ENCODE peak calls at places on chromosome 4, in four cellular contexts. F is hypothalamus, V is GM23248, C is foreskin melanocyte. Q is an unnamed sample.

GRCh38 chr4:141075553-141075952 is 57.7 kb downstream of the RNF150 start:
- DNase-seq in V (no peak), F (no peak), C (no peak), Q (no peak)

GRCh38 chr4:174210354-174210753 is 73.1 kb downstream of the FBXO8 start:
- DNase-seq in C (no peak), V (no peak), F (no peak), Q (no peak)

GRCh38 chr4:19735012-19735411 is 516.7 kb upstream of the SLIT2 start:
- DNase-seq in F (no peak), V (peak), C (no peak), Q (no peak)

GRCh38 chr4:101355767-101356702 is 8.7 kb upstream of the PPP3CA start:
- DNase-seq in F (no peak), V (peak), C (peak), Q (peak)

GRCh38 chr4:33649015-33649414 is 2595.3 kb downstream of the ARAP2 start:
- DNase-seq in F (no peak), C (no peak), V (peak), Q (peak)

GRCh38 chr4:77538574-77539157 is 67.0 kb upstream of the CXCL13 start:
- DNase-seq in C (peak), V (no peak), F (no peak), Q (peak)

GRCh38 chr4:31647776-31648175 is 927.6 kb downstream of the PCDH7 start:
- DNase-seq in V (no peak), C (peak), F (no peak), Q (no peak)

GRCh38 chr4:139014391-139015268 is 951 bp upstream of the NOCT start:
- DNase-seq in C (peak), V (peak), F (no peak), Q (peak)

GRCh38 chr4:180557348-180557747 is 1685.9 kb upstream of the TENM3 start:
- DNase-seq in F (no peak), V (no peak), C (no peak), Q (no peak)

GRCh38 chr4:6250235-6250983 is 19.2 kb upstream of the WFS1 start:
- DNase-seq in C (peak), F (no peak), V (peak), Q (peak)

GRCh38 chr4:10321931-10322330 is 135.3 kb downstream of the ZNF518B start:
- DNase-seq in C (no peak), F (no peak), V (no peak), Q (no peak)